ENCODE peak calls at places on chromosomes 4 and X, in eight cellular contexts. K, J, T, Y, D, I, F and C are unnamed samples.

GRCh38 chr4:89307446-89308160 is at the start of gene GPRIN3:
- DNase-seq in K (peak; percentile 62), J (peak; percentile 72), T (no peak), Y (peak; percentile 55), D (peak; percentile 69), I (peak; percentile 70), F (no peak), C (peak; percentile 74)

GRCh38 chr4:99366491-99366890 is 13.9 kb upstream of the ADH1C start:
- DNase-seq in K (no peak), J (no peak), T (no peak), Y (no peak), D (no peak), I (no peak), F (no peak), C (no peak)

GRCh38 chr4:85370400-85371032 is 104.4 kb upstream of the ARHGAP24 start:
- DNase-seq in K (peak; percentile 40), J (no peak), T (peak; percentile 86), Y (no peak), D (no peak), I (peak; percentile 60), F (peak; percentile 49), C (no peak)

GRCh38 chr4:172709376-172709775 is 459.2 kb upstream of the GALNT7 start:
- DNase-seq in K (no peak), J (no peak), T (no peak), Y (no peak), D (no peak), I (no peak), F (no peak), C (no peak)

GRCh38 chrX:32929040-32929439 is 282.3 kb downstream of the DMD start:
- DNase-seq in K (no peak), J (no peak), T (no peak), Y (no peak), D (no peak), I (no peak), F (no peak), C (no peak)

GRCh38 chr4:11467931-11468330 is 39.2 kb upstream of the HS3ST1 start:
- DNase-seq in K (no peak), J (no peak), T (no peak), Y (no peak), D (no peak), I (no peak), F (no peak), C (no peak)

GRCh38 chrX:46582325-46582724 is 8.8 kb downstream of the CHST7 start:
- DNase-seq in K (peak; percentile 32), J (no peak), T (no peak), Y (no peak), D (no peak), I (peak; percentile 67), F (peak; percentile 82), C (no peak)

GRCh38 chr4:176538217-176538925 is 218.6 kb downstream of the SPCS3 start:
- DNase-seq in K (peak; percentile 5), J (no peak), T (no peak), Y (no peak), D (no peak), I (peak; percentile 94), F (peak; percentile 90), C (no peak)

GRCh38 chr4:155392486-155393184 is 15.9 kb upstream of the MAP9 start:
- DNase-seq in K (no peak), J (no peak), T (no peak), Y (no peak), D (no peak), I (peak; percentile 53), F (peak; percentile 87), C (no peak)

GRCh38 chrX:70485466-70485865 is 40.8 kb downstream of the DLG3 start:
- DNase-seq in K (no peak), J (no peak), T (no peak), Y (no peak), D (no peak), I (no peak), F (no peak), C (no peak)

GRCh38 chr4:165394275-165394674 is 15.5 kb downstream of the CPE start:
- DNase-seq in K (peak; percentile 9), J (no peak), T (no peak), Y (no peak), D (no peak), I (peak; percentile 80), F (peak; percentile 44), C (no peak)

GRCh38 chr4:125306533-125306932 is 8.2 kb upstream of the FAT4 start:
- DNase-seq in K (no peak), J (no peak), T (no peak), Y (no peak), D (no peak), I (no peak), F (no peak), C (no peak)

GRCh38 chrX:136784231-136784630 is 3.5 kb upstream of the ARHGEF6 start:
- DNase-seq in K (no peak), J (no peak), T (peak; percentile 24), Y (no peak), D (no peak), I (no peak), F (no peak), C (no peak)

GRCh38 chr4:150033937-150034336 is 44.3 kb upstream of the DCLK2 start:
- DNase-seq in K (peak; percentile 38), J (no peak), T (no peak), Y (no peak), D (no peak), I (peak; percentile 12), F (peak; percentile 62), C (no peak)

GRCh38 chr4:76017056-76017686 is 6.1 kb downstream of the CXCL10 start:
- DNase-seq in K (no peak), J (no peak), T (no peak), Y (no peak), D (no peak), I (no peak), F (no peak), C (no peak)

GRCh38 chr4:153989505-153989904 is 200.6 kb upstream of the SFRP2 start:
- DNase-seq in K (no peak), J (no peak), T (no peak), Y (no peak), D (no peak), I (no peak), F (no peak), C (no peak)

GRCh38 chr4:1113311-1114009 is at the start of gene RNF212:
- DNase-seq in K (peak; percentile 23), J (peak; percentile 54), T (no peak), Y (peak; percentile 16), D (peak; percentile 59), I (peak; percentile 61), F (peak; percentile 54), C (peak; percentile 57)

GRCh38 chr4:95215991-95216605 is 332.7 kb downstream of the UNC5C start:
- DNase-seq in K (no peak), J (no peak), T (no peak), Y (no peak), D (no peak), I (peak; percentile 37), F (no peak), C (no peak)

GRCh38 chr4:138953962-138954371 is 61.6 kb upstream of the NOCT start:
- DNase-seq in K (peak; percentile 52), J (no peak), T (no peak), Y (no peak), D (no peak), I (peak; percentile 79), F (peak; percentile 76), C (no peak)

GRCh38 chr4:147543039-147543438 is 62.1 kb downstream of the EDNRA start:
- DNase-seq in K (no peak), J (no peak), T (no peak), Y (no peak), D (no peak), I (peak; percentile 61), F (peak; percentile 73), C (no peak)

GRCh38 chrX:80747832-80748231 is 61.8 kb downstream of the BRWD3 start:
- DNase-seq in K (no peak), J (no peak), T (no peak), Y (no peak), D (no peak), I (peak; percentile 25), F (peak; percentile 57), C (no peak)